ENCODE peak calls at places on chromosomes 3 and 15, in nine cellular contexts. U is nephron progenitor cell; V is fibroblast of gingiva; T is NCI-H774; J is spleen; D is stimulated activated CD8-positive, alpha-beta memory T cell treated with anti-CD3 and anti-CD28 coated beads, Interleukin-4, amount 100 ng/mL, for 4 hours; A is NCI-H1105; P is cardiac fibroblast; Y is ACHN. R is an unnamed sample.

GRCh38 chr3:78736863-78737262 is 1030.9 kb downstream of the ROBO1 start:
- DNase-seq in A (no peak), T (no peak), V (peak), Y (no peak), D (no peak), J (no peak), P (peak), U (no peak), R (no peak)

GRCh38 chr3:112351823-112352222 is 18.9 kb downstream of the CD200 start:
- DNase-seq in Y (no peak), U (no peak), D (no peak), V (no peak), J (no peak), P (no peak), A (peak), T (no peak), R (no peak)

GRCh38 chr3:72271923-72272322 is 487.0 kb upstream of the PROK2 start:
- DNase-seq in U (no peak), J (no peak), A (no peak), D (no peak), P (no peak), T (no peak), V (no peak), Y (no peak), R (no peak)

GRCh38 chr15:62649793-62650420 is 392.6 kb upstream of the TPM1 start:
- DNase-seq in J (no peak), D (no peak), A (no peak), P (peak), V (no peak), U (no peak), Y (peak), T (no peak), R (no peak)

GRCh38 chr3:50503504-50503903 is at the start of gene CACNA2D2:
- DNase-seq in T (peak), U (peak), P (peak), V (no peak), A (peak), D (peak), Y (peak), J (peak), R (peak)

GRCh38 chr15:27820722-27821121 is 278.4 kb downstream of the OCA2 start:
- DNase-seq in J (no peak), T (no peak), V (no peak), Y (no peak), A (no peak), U (no peak), P (no peak), D (no peak), R (no peak)

GRCh38 chr15:99105516-99106341 is 849 bp downstream of the SYNM start:
- DNase-seq in T (peak), U (peak), P (peak), Y (peak), J (peak), A (peak), V (peak), D (no peak), R (no peak)

GRCh38 chr3:168094877-168095610 is 680 bp downstream of the GOLIM4 start:
- DNase-seq in D (no peak), P (peak), A (peak), J (peak), V (peak), U (peak), T (peak), Y (peak), R (peak)

GRCh38 chr15:85588657-85589056 is 206.1 kb downstream of the KLHL25 start:
- DNase-seq in U (no peak), D (no peak), Y (no peak), P (peak), V (no peak), J (no peak), T (no peak), A (no peak), R (no peak)

GRCh38 chr3:111081008-111081545 is 9.5 kb downstream of the NECTIN3 start:
- DNase-seq in T (no peak), A (no peak), U (no peak), D (no peak), P (peak), Y (no peak), V (peak), J (no peak), R (no peak)

GRCh38 chr3:48594431-48595049 is 589 bp downstream of the COL7A1 start:
- DNase-seq in U (no peak), P (no peak), D (no peak), J (no peak), V (peak), Y (no peak), A (no peak), T (no peak), R (no peak)

GRCh38 chr3:57864853-57865252 is 108.7 kb downstream of the SLMAP start:
- DNase-seq in A (no peak), D (no peak), T (no peak), U (no peak), V (peak), P (peak), Y (peak), J (no peak), R (no peak)

GRCh38 chr15:45795487-45796069 is 160.7 kb downstream of the SQOR start:
- DNase-seq in U (peak), V (no peak), D (no peak), J (no peak), Y (peak), P (peak), A (peak), T (peak), R (no peak)

GRCh38 chr3:152071924-152072323 is 196.8 kb upstream of the MBNL1 start:
- DNase-seq in D (no peak), U (no peak), T (no peak), P (peak), A (no peak), Y (peak), V (peak), J (no peak), R (peak)

GRCh38 chr3:163541629-163542028 is 1536.7 kb downstream of the SI start:
- DNase-seq in T (no peak), P (no peak), J (no peak), U (no peak), V (no peak), A (no peak), D (no peak), Y (no peak), R (no peak)

GRCh38 chr3:132083583-132084372 is 49.0 kb upstream of the CPNE4 start:
- DNase-seq in Y (no peak), V (peak), P (peak), J (no peak), D (no peak), A (no peak), T (no peak), U (no peak), R (no peak)

GRCh38 chr3:117105650-117106049 is 396.1 kb downstream of the TUSC7 start:
- DNase-seq in P (no peak), A (no peak), J (no peak), T (no peak), Y (no peak), D (no peak), U (no peak), V (peak), R (no peak)

GRCh38 chr3:178646205-178646604 is 110.0 kb downstream of the KCNMB2 start:
- DNase-seq in J (no peak), V (no peak), U (no peak), D (no peak), Y (no peak), P (peak), A (no peak), T (no peak), R (no peak)

GRCh38 chr3:14290631-14291385 is 111.6 kb upstream of the SLC6A6 start:
- DNase-seq in T (no peak), V (no peak), Y (peak), P (no peak), J (no peak), D (no peak), A (peak), U (no peak), R (no peak)

GRCh38 chr3:52372822-52373504 is 56.8 kb downstream of the DNAH1 start:
- DNase-seq in T (no peak), D (no peak), J (peak), V (no peak), A (no peak), U (peak), P (no peak), Y (no peak), R (no peak)

R was measured in HuH-7.5.